ENCODE peak calls at places on chromosomes 16 and 17, in six cellular contexts. M, O, A, U, Y and H are unnamed samples.

GRCh38 chr16:84286568-84287220 is 8.0 kb upstream of the WFDC1 start:
- DNase-seq in M (no peak), O (no peak), A (no peak), U (no peak), Y (no peak), H (no peak)

GRCh38 chr17:673200-673681 is 41.4 kb downstream of the VPS53 start:
- DNase-seq in M (no peak), O (no peak), A (no peak), U (no peak), Y (no peak), H (no peak)

GRCh38 chr16:11330526-11331237 is 14.6 kb upstream of the RMI2 start:
- DNase-seq in M (no peak), O (peak), A (no peak), U (no peak), Y (no peak), H (no peak)

GRCh38 chr17:7043544-7044268 is at the start of gene SLC16A11:
- DNase-seq in M (no peak), O (no peak), A (peak), U (peak), Y (no peak), H (no peak)

GRCh38 chr16:53346-54236 is at the start of the genes POLR3K and SNRNP25:
- DNase-seq in M (peak), O (peak), A (peak), U (peak), Y (peak), H (peak)

GRCh38 chr17:45410144-45411091 is 22.3 kb downstream of the ARHGAP27 start:
- DNase-seq in M (no peak), O (no peak), A (peak), U (no peak), Y (no peak), H (no peak)

GRCh38 chr17:65537845-65538678 is 23.4 kb downstream of the AXIN2 start:
- DNase-seq in M (no peak), O (no peak), A (no peak), U (no peak), Y (peak), H (no peak)

GRCh38 chr16:15055141-15056053 is 477 bp downstream of the NTAN1 start:
- DNase-seq in M (peak), O (peak), A (peak), U (peak), Y (peak), H (no peak)

GRCh38 chr16:10577305-10578202 is 2.8 kb downstream of the EMP2 start:
- DNase-seq in M (no peak), O (no peak), A (no peak), U (no peak), Y (no peak), H (no peak)

GRCh38 chr16:53892155-53892554 is 188.2 kb downstream of the FTO start:
- DNase-seq in M (peak), O (peak), A (peak), U (peak), Y (peak), H (no peak)

GRCh38 chr17:61235821-61236197 is 163.8 kb upstream of the TBX2 start:
- DNase-seq in M (no peak), O (peak), A (no peak), U (no peak), Y (no peak), H (no peak)

GRCh38 chr17:54859187-54859586 is 41.5 kb upstream of the TOM1L1 start:
- DNase-seq in M (no peak), O (peak), A (no peak), U (no peak), Y (no peak), H (no peak)

GRCh38 chr17:41660221-41660711 is 28.4 kb upstream of the EIF1 start:
- DNase-seq in M (no peak), O (no peak), A (no peak), U (no peak), Y (no peak), H (no peak)

GRCh38 chr16:73059779-73060178 is 11.9 kb upstream of the ZFHX3 start:
- DNase-seq in M (no peak), O (no peak), A (no peak), U (no peak), Y (no peak), H (no peak)

GRCh38 chr16:53949716-53950410 is 245.9 kb downstream of the FTO start:
- DNase-seq in M (no peak), O (peak), A (no peak), U (no peak), Y (no peak), H (no peak)

GRCh38 chr17:18186271-18186982 is 2.8 kb downstream of the ALKBH5 start:
- DNase-seq in M (no peak), O (no peak), A (no peak), U (peak), Y (no peak), H (no peak)

GRCh38 chr16:83689385-83689831 is 118.4 kb upstream of the HSBP1 start:
- DNase-seq in M (no peak), O (no peak), A (peak), U (peak), Y (no peak), H (peak)

GRCh38 chr17:77146882-77147281 is 6.1 kb downstream of the SEC14L1 start:
- DNase-seq in M (no peak), O (no peak), A (no peak), U (no peak), Y (no peak), H (no peak)

GRCh38 chr17:76467366-76467765 is at the start of gene AANAT:
- DNase-seq in M (no peak), O (no peak), A (no peak), U (no peak), Y (no peak), H (no peak)

GRCh38 chr17:73571524-73572130 is 72.6 kb downstream of the SDK2 start:
- DNase-seq in M (no peak), O (no peak), A (no peak), U (no peak), Y (no peak), H (no peak)

GRCh38 chr16:11052080-11052808 is 107.9 kb downstream of the CLEC16A start:
- DNase-seq in M (no peak), O (no peak), A (peak), U (no peak), Y (peak), H (peak)

GRCh38 chr17:33516645-33517044 is 223.6 kb upstream of the ASIC2 start:
- DNase-seq in M (no peak), O (no peak), A (no peak), U (no peak), Y (no peak), H (no peak)

GRCh38 chr17:20234266-20234665 is 225.1 kb downstream of the SPECC1 start:
- DNase-seq in M (no peak), O (no peak), A (no peak), U (no peak), Y (no peak), H (no peak)

GRCh38 chr17:48489781-48490180 is 41.0 kb downstream of the HOXB1 start:
- DNase-seq in M (no peak), O (no peak), A (no peak), U (no peak), Y (no peak), H (no peak)

GRCh38 chr17:76296889-76297288 is 11.2 kb downstream of the QRICH2 start:
- DNase-seq in M (no peak), O (no peak), A (no peak), U (no peak), Y (no peak), H (no peak)

GRCh38 chr16:54193013-54193655 is 93.5 kb downstream of the IRX3 start:
- DNase-seq in M (no peak), O (no peak), A (no peak), U (no peak), Y (no peak), H (no peak)

GRCh38 chr17:75832164-75832651 is 12.0 kb downstream of the UNC13D start:
- DNase-seq in M (no peak), O (no peak), A (peak), U (no peak), Y (no peak), H (no peak)

GRCh38 chr17:62921837-62922236 is 44.2 kb upstream of the TANC2 start:
- DNase-seq in M (no peak), O (no peak), A (no peak), U (no peak), Y (no peak), H (no peak)
- TF ChIP-seq MYC in M (no peak), O (no peak), A (no peak), U (no peak), Y (no peak), H (no peak)

DNA sequence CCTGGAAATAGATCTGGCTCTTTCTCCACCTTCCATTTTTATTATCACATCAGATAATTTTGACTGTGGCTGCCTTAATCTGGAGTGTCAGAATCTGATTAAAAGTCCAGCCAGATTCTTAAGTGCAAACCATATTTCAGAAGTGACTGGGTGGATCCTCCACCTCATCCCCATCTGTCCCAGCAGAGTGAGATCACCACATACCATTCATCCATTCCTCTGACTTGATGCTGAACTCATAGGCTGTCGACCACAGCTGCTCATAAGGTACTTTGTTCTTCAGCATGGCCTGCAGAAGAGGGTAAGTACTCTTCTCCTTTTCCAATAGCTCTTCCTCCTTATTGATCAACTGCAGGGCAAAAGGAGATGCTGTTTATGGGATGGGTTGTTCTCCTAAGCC is 53.5 kb downstream of the DNAH3 start:
- DNase-seq in M (no peak), O (no peak), A (no peak), U (no peak), Y (no peak), H (no peak)
- TF ChIP-seq MYC in M (no peak), O (no peak), A (no peak), U (no peak), Y (no peak), H (no peak)

DNA sequence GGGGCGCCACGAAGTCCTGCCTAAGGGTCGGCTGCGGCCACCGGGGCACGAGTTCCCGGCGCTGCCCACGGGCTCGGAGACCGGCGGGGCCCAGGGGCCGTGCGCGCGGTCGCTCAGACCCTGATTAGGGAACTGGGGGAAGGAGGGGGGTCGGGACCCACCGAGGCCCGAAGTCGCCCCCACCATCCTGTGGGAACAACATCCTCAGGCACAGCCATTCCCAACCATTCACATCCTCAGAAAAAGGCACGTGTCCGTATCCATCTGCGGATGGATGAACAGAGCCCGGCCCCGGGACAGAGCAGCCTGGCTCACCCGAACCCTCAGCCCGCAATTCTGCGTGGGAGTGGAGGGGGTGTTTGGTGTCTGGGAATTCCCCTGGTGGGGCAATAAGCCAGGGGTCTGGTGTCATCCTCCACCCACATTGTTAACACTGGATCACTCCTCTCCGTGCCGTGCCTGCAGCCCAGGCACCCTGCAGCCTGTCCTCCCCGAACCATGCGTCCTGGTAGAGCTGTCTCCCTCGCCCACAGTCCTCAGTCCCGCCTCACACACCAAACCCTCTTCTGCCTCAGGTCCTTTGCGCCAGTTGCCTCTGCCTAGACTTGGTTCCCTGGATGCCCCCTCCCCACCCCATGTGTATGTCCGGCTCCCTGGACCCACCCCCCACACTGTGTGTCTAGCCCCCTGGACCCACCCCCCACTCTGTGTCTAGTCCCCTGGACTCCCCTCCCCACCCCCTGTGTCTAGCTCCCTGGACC is 789 bp upstream of the CCDC57 start:
- DNase-seq in M (peak), O (peak), A (peak), U (peak), Y (peak), H (no peak)
- TF ChIP-seq MYC in M (no peak), O (peak), A (peak), U (no peak), Y (peak), H (no peak)

GRCh38 chr17:28963212-28963611 is 11.9 kb upstream of the PHF12 start:
- DNase-seq in M (no peak), O (no peak), A (no peak), U (no peak), Y (no peak), H (no peak)
- TF ChIP-seq MYC in M (no peak), O (no peak), A (no peak), U (no peak), Y (no peak), H (no peak)

DNA sequence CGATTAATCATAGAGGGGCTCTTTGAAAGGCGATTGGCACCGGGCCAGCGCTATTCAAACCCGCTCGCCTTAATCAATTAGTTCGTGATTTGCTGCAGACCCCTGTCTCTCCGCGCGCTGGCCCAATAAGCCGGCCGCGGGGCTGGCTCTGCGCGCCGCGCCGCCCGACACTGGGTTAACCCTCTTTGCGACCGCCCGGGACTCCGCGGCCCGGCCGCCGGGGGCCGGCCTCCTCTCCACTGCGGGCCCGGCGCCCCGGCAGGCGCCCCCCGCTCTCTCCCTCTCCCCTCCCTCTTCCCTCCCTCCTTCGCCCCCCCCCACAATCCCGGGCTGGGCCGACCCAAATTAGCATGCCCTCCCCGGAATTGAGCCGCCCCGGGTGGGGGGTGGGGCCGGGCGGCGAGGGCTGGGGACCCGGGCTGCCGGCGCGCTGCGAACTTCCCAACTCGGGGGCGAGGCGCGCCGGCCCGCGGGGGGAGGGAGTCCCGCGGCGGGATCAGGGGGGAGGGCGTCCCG is 423 bp upstream of the SALL1 start:
- DNase-seq in M (peak), O (peak), A (no peak), U (no peak), Y (no peak), H (no peak)
- TF ChIP-seq MYC in M (no peak), O (no peak), A (no peak), U (no peak), Y (no peak), H (no peak)

GRCh38 chr17:49995055-49995738 is at the start of gene DLX3:
- DNase-seq in M (peak), O (no peak), A (peak), U (peak), Y (no peak), H (no peak)
- TF ChIP-seq MYC in M (no peak), O (no peak), A (peak), U (no peak), Y (no peak), H (no peak)

DNA sequence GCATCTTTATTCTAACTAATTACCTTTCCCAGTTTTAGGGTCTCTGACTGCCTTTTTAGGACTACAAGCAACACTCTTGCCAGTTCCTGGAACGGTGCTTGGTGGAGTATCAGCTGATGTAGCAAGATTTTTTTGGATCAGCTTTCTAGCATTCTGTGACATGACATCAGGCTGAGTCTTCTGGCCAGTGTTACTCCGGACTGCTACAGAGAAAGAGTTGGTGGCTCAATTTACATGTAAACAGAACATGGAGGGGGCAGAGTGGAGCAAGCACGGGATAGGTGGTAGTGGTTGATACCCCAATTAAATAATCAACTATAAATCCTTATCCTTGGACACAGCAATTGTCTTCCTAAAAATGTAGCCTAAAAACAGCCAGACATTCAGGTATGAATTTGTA is 10.6 kb upstream of the ARL6IP1 start:
- DNase-seq in M (no peak), O (no peak), A (no peak), U (no peak), Y (no peak), H (no peak)
- TF ChIP-seq MYC in M (no peak), O (no peak), A (no peak), U (no peak), Y (no peak), H (no peak)